ENCODE peak calls at places on chromosomes 13 and 19, in ten cellular contexts. One of them, this sample, is unnamed. For H3K4me1, the result is how much of the 10 kb centered on the place peaks cover.

GRCh38 chr13:73025212-73026012 is 33.4 kb upstream of the KLF5 start:
- DNase-seq in neural progenitor cell: no peak
- DNase-seq in mesenchymal stem cell: no peak
- DNase-seq in H1: no peak
- DNase-seq in heart right ventricle: no peak
- DNase-seq in spleen: no peak
- DNase-seq in PC-3: no peak
- DNase-seq in gastrocnemius medialis: no peak
- DNase-seq in mammary epithelial cell: peak
- DNase-seq in uterus: no peak
- DNase-seq in this sample: no peak

GRCh38 chr19:10566408-10566657 is 523 bp upstream of the KRI1 start:
- DNase-seq in mesenchymal stem cell: no peak
- DNase-seq in spleen: no peak
- DNase-seq in neural progenitor cell: no peak
- DNase-seq in heart right ventricle: no peak
- DNase-seq in gastrocnemius medialis: no peak
- DNase-seq in uterus: no peak
- DNase-seq in H1: no peak
- DNase-seq in PC-3: no peak
- DNase-seq in mammary epithelial cell: no peak
- DNase-seq in this sample: no peak

GRCh38 chr13:85724554-85725432 is 74.4 kb downstream of the SLITRK6 start:
- DNase-seq in gastrocnemius medialis: no peak
- DNase-seq in spleen: no peak
- DNase-seq in uterus: no peak
- DNase-seq in PC-3: peak
- DNase-seq in mammary epithelial cell: no peak
- DNase-seq in mesenchymal stem cell: peak
- DNase-seq in H1: no peak
- DNase-seq in heart right ventricle: no peak
- DNase-seq in neural progenitor cell: no peak
- DNase-seq in this sample: no peak

GRCh38 chr13:32650705-32651311 is 64.6 kb downstream of the PDS5B start:
- DNase-seq in heart right ventricle: peak
- DNase-seq in PC-3: peak
- DNase-seq in mesenchymal stem cell: peak
- DNase-seq in gastrocnemius medialis: peak
- DNase-seq in uterus: peak
- DNase-seq in H1: no peak
- DNase-seq in spleen: no peak
- DNase-seq in neural progenitor cell: peak
- DNase-seq in mammary epithelial cell: peak
- DNase-seq in this sample: peak

GRCh38 chr19:4379383-4380253 is 20.7 kb downstream of the SH3GL1 start:
- DNase-seq in mammary epithelial cell: peak
- DNase-seq in PC-3: peak
- DNase-seq in spleen: peak
- DNase-seq in heart right ventricle: no peak
- DNase-seq in H1: no peak
- DNase-seq in mesenchymal stem cell: no peak
- DNase-seq in neural progenitor cell: no peak
- DNase-seq in uterus: peak
- DNase-seq in gastrocnemius medialis: peak
- DNase-seq in this sample: peak

GRCh38 chr13:48412881-48413351 is at the start of gene LPAR6:
- DNase-seq in uterus: peak
- DNase-seq in gastrocnemius medialis: no peak
- DNase-seq in heart right ventricle: peak
- DNase-seq in mammary epithelial cell: peak
- DNase-seq in H1: no peak
- DNase-seq in neural progenitor cell: peak
- DNase-seq in PC-3: peak
- DNase-seq in spleen: no peak
- DNase-seq in mesenchymal stem cell: peak
- DNase-seq in this sample: no peak

GRCh38 chr13:104650426-104650825 is 1584.2 kb upstream of the SLC10A2 start:
- DNase-seq in heart right ventricle: no peak
- DNase-seq in spleen: no peak
- DNase-seq in neural progenitor cell: no peak
- DNase-seq in uterus: no peak
- DNase-seq in H1: no peak
- DNase-seq in mesenchymal stem cell: no peak
- DNase-seq in gastrocnemius medialis: no peak
- DNase-seq in PC-3: no peak
- DNase-seq in mammary epithelial cell: peak
- DNase-seq in this sample: no peak

GRCh38 chr19:41029524-41030432 is 38.7 kb downstream of the CYP2B6 start:
- DNase-seq in spleen: no peak
- DNase-seq in mammary epithelial cell: no peak
- DNase-seq in PC-3: no peak
- DNase-seq in gastrocnemius medialis: no peak
- DNase-seq in heart right ventricle: no peak
- DNase-seq in neural progenitor cell: no peak
- DNase-seq in H1: no peak
- DNase-seq in mesenchymal stem cell: no peak
- DNase-seq in uterus: no peak
- DNase-seq in this sample: no peak

GRCh38 chr13:27573265-27573664 is 47.1 kb downstream of the LNX2 start:
- DNase-seq in gastrocnemius medialis: no peak
- DNase-seq in spleen: no peak
- DNase-seq in mesenchymal stem cell: peak
- DNase-seq in mammary epithelial cell: peak
- DNase-seq in H1: no peak
- DNase-seq in PC-3: peak
- DNase-seq in uterus: no peak
- DNase-seq in neural progenitor cell: no peak
- DNase-seq in heart right ventricle: no peak
- DNase-seq in this sample: no peak

GRCh38 chr19:22052644-22053013 is 345 bp downstream of the ZNF257 start:
- DNase-seq in uterus: no peak
- DNase-seq in mesenchymal stem cell: no peak
- DNase-seq in gastrocnemius medialis: no peak
- DNase-seq in H1: no peak
- DNase-seq in neural progenitor cell: no peak
- DNase-seq in heart right ventricle: no peak
- DNase-seq in mammary epithelial cell: no peak
- DNase-seq in PC-3: no peak
- DNase-seq in spleen: peak
- DNase-seq in this sample: no peak

GRCh38 chr19:57664269-57665127 is 4.2 kb upstream of the ZSCAN4 start:
- DNase-seq in spleen: peak
- DNase-seq in uterus: peak
- DNase-seq in mesenchymal stem cell: peak
- DNase-seq in PC-3: peak
- DNase-seq in neural progenitor cell: peak
- DNase-seq in heart right ventricle: peak
- DNase-seq in H1: no peak
- DNase-seq in gastrocnemius medialis: peak
- DNase-seq in mammary epithelial cell: peak
- DNase-seq in this sample: peak

GRCh38 chr19:47619763-47620162 is 10.8 kb downstream of the BICRA start:
- DNase-seq in neural progenitor cell: peak
- DNase-seq in gastrocnemius medialis: no peak
- DNase-seq in uterus: no peak
- DNase-seq in heart right ventricle: no peak
- DNase-seq in H1: peak
- DNase-seq in mesenchymal stem cell: no peak
- DNase-seq in PC-3: no peak
- DNase-seq in spleen: no peak
- DNase-seq in mammary epithelial cell: no peak
- DNase-seq in this sample: no peak

GRCh38 chr13:43245374-43245964 is 222.1 kb downstream of the DNAJC15 start:
- DNase-seq in gastrocnemius medialis: no peak
- DNase-seq in PC-3: peak
- DNase-seq in heart right ventricle: no peak
- DNase-seq in mammary epithelial cell: peak
- DNase-seq in spleen: no peak
- DNase-seq in uterus: no peak
- DNase-seq in H1: no peak
- DNase-seq in neural progenitor cell: no peak
- DNase-seq in mesenchymal stem cell: peak
- DNase-seq in this sample: no peak

GRCh38 chr13:113029487-113030258 is 60.7 kb downstream of the MCF2L start:
- DNase-seq in heart right ventricle: no peak
- DNase-seq in mesenchymal stem cell: peak
- DNase-seq in gastrocnemius medialis: no peak
- DNase-seq in uterus: no peak
- DNase-seq in spleen: no peak
- DNase-seq in mammary epithelial cell: no peak
- DNase-seq in neural progenitor cell: peak
- DNase-seq in H1: no peak
- DNase-seq in PC-3: peak
- DNase-seq in this sample: no peak

GRCh38 chr19:29120471-29120870 is 92.5 kb downstream of the UQCRFS1 start:
- DNase-seq in heart right ventricle: no peak
- DNase-seq in spleen: no peak
- DNase-seq in PC-3: no peak
- DNase-seq in neural progenitor cell: no peak
- DNase-seq in gastrocnemius medialis: no peak
- DNase-seq in mammary epithelial cell: no peak
- DNase-seq in uterus: no peak
- DNase-seq in H1: no peak
- DNase-seq in mesenchymal stem cell: no peak
- DNase-seq in this sample: no peak

GRCh38 chr13:44300895-44301638 is 72.6 kb upstream of the SERP2 start:
- DNase-seq in mammary epithelial cell: peak
- DNase-seq in neural progenitor cell: no peak
- DNase-seq in uterus: peak
- DNase-seq in PC-3: peak
- DNase-seq in gastrocnemius medialis: peak
- DNase-seq in H1: no peak
- DNase-seq in spleen: no peak
- DNase-seq in heart right ventricle: peak
- DNase-seq in mesenchymal stem cell: peak
- DNase-seq in this sample: peak

GRCh38 chr13:46469064-46469463 is 82.0 kb upstream of the RUBCNL start:
- DNase-seq in heart right ventricle: no peak
- DNase-seq in H1: no peak
- DNase-seq in mesenchymal stem cell: peak
- DNase-seq in spleen: no peak
- DNase-seq in mammary epithelial cell: no peak
- DNase-seq in neural progenitor cell: no peak
- DNase-seq in uterus: no peak
- DNase-seq in gastrocnemius medialis: no peak
- DNase-seq in PC-3: peak
- DNase-seq in this sample: no peak

DNA sequence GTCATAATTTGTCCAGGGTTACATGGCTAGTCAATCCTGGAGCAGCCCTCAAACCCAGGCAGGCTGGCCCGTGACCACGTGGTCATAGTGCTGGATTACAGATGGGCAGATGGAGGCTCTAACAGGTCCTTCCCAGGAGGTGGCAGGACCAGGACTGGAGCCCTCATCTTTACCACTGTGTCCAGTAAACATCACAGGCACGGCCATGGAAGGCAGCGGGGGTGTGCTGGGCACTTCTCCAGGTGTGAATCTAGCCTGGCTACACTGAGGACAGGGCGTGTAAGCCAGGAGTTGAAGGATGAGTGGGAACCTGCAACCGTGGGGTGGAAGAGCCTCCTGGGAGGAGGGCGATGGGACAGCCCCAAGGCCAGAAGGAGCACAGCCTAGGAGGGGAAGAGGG is 6.1 kb downstream of the CIC start:
- DNase-seq in neural progenitor cell: no peak
- DNase-seq in spleen: no peak
- DNase-seq in mammary epithelial cell: no peak
- DNase-seq in uterus: no peak
- DNase-seq in PC-3: no peak
- DNase-seq in H1: no peak
- DNase-seq in gastrocnemius medialis: no peak
- DNase-seq in heart right ventricle: peak
- DNase-seq in mesenchymal stem cell: no peak
- DNase-seq in this sample: no peak
- H3K4me1 ChIP-seq in neural progenitor cell: under half
- H3K4me1 ChIP-seq in spleen: half or more
- H3K4me1 ChIP-seq in mammary epithelial cell: half or more
- H3K4me1 ChIP-seq in uterus: under half
- H3K4me1 ChIP-seq in PC-3: under half
- H3K4me1 ChIP-seq in H1: under half
- H3K4me1 ChIP-seq in gastrocnemius medialis: half or more
- H3K4me1 ChIP-seq in heart right ventricle: half or more
- H3K4me1 ChIP-seq in mesenchymal stem cell: half or more
- H3K4me1 ChIP-seq in this sample: under half

DNA sequence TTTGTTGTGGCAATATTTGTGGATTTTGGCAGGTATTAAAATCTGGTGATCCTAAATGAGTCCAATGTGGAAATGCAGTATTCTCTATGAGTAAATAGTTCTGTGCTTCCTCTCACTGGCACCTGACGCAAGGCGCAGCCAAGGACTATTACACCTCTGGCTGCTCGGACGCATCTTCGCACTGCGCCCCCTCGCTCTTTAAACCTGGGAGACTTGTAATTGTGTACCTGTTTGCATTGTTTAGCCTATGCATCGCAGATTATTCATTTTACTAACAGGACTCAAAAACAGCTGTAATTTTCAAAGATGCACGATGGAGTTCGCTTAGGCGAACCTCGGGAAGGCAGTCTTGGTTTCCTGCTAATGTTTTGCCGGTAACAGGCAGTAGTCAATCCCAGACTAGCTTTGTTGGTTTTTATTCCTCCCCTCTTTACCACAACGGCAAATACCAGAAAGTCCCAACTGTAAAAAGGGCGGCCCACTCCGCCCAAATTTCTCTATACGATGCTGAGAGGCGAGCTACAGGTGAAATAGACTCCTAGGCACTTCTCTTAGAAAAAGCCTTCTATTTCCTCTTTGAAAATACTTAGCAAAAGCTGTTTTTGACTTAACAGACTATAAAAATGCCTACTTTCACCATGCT is 113.3 kb downstream of the KCNRG start:
- DNase-seq in spleen: no peak
- DNase-seq in mesenchymal stem cell: no peak
- DNase-seq in mammary epithelial cell: no peak
- DNase-seq in PC-3: no peak
- DNase-seq in neural progenitor cell: peak
- DNase-seq in H1: no peak
- DNase-seq in uterus: no peak
- DNase-seq in heart right ventricle: no peak
- DNase-seq in gastrocnemius medialis: no peak
- DNase-seq in this sample: no peak
- H3K4me1 ChIP-seq in spleen: half or more
- H3K4me1 ChIP-seq in mesenchymal stem cell: under half
- H3K4me1 ChIP-seq in mammary epithelial cell: under half
- H3K4me1 ChIP-seq in PC-3: under half
- H3K4me1 ChIP-seq in neural progenitor cell: half or more
- H3K4me1 ChIP-seq in H1: under half
- H3K4me1 ChIP-seq in uterus: under half
- H3K4me1 ChIP-seq in heart right ventricle: under half
- H3K4me1 ChIP-seq in gastrocnemius medialis: under half
- H3K4me1 ChIP-seq in this sample: under half

GRCh38 chr13:98571955-98572662 is 4.8 kb downstream of the STK24 start:
- DNase-seq in spleen: peak
- DNase-seq in gastrocnemius medialis: peak
- DNase-seq in neural progenitor cell: no peak
- DNase-seq in heart right ventricle: no peak
- DNase-seq in PC-3: peak
- DNase-seq in mammary epithelial cell: peak
- DNase-seq in uterus: no peak
- DNase-seq in H1: no peak
- DNase-seq in mesenchymal stem cell: peak
- DNase-seq in this sample: no peak
- H3K4me1 ChIP-seq in spleen: half or more
- H3K4me1 ChIP-seq in gastrocnemius medialis: half or more
- H3K4me1 ChIP-seq in neural progenitor cell: under half
- H3K4me1 ChIP-seq in heart right ventricle: half or more
- H3K4me1 ChIP-seq in PC-3: under half
- H3K4me1 ChIP-seq in mammary epithelial cell: under half
- H3K4me1 ChIP-seq in uterus: under half
- H3K4me1 ChIP-seq in H1: under half
- H3K4me1 ChIP-seq in mesenchymal stem cell: under half
- H3K4me1 ChIP-seq in this sample: under half

GRCh38 chr19:39339636-39340035 is 2.6 kb upstream of the SAMD4B start:
- DNase-seq in PC-3: no peak
- DNase-seq in uterus: no peak
- DNase-seq in H1: no peak
- DNase-seq in neural progenitor cell: no peak
- DNase-seq in mesenchymal stem cell: no peak
- DNase-seq in gastrocnemius medialis: no peak
- DNase-seq in heart right ventricle: no peak
- DNase-seq in spleen: no peak
- DNase-seq in mammary epithelial cell: no peak
- DNase-seq in this sample: no peak
- H3K4me1 ChIP-seq in PC-3: under half
- H3K4me1 ChIP-seq in uterus: under half
- H3K4me1 ChIP-seq in H1: under half
- H3K4me1 ChIP-seq in neural progenitor cell: under half
- H3K4me1 ChIP-seq in mesenchymal stem cell: under half
- H3K4me1 ChIP-seq in gastrocnemius medialis: under half
- H3K4me1 ChIP-seq in heart right ventricle: under half
- H3K4me1 ChIP-seq in spleen: half or more
- H3K4me1 ChIP-seq in mammary epithelial cell: under half
- H3K4me1 ChIP-seq in this sample: under half